ENCODE peak calls at places on chromosomes 1 and 21, in ten cellular contexts. One of them, this sample, is unnamed. For H3K4me1 and H3K9me3, the result is how much of the 10 kb centered on the place peaks cover.

GRCh38 chr21:25626752-25627151 is 12.3 kb upstream of the JAM2 start:
- DNase-seq in heart left ventricle: no peak
- DNase-seq in heart right ventricle: peak
- DNase-seq in adrenal gland: peak
- DNase-seq in IMR-90: no peak
- DNase-seq in transverse colon: no peak
- DNase-seq in breast epithelium: no peak
- DNase-seq in upper lobe of right lung: no peak
- DNase-seq in testis: peak
- DNase-seq in tibial nerve: no peak
- DNase-seq in this sample: peak

GRCh38 chr1:37391181-37391949 is 83.0 kb upstream of the ZC3H12A start:
- DNase-seq in heart left ventricle: no peak
- DNase-seq in heart right ventricle: no peak
- DNase-seq in adrenal gland: no peak
- DNase-seq in IMR-90: no peak
- DNase-seq in transverse colon: no peak
- DNase-seq in breast epithelium: no peak
- DNase-seq in upper lobe of right lung: no peak
- DNase-seq in testis: no peak
- DNase-seq in tibial nerve: no peak
- DNase-seq in this sample: no peak

GRCh38 chr1:101112051-101112770 is 86.6 kb upstream of the DPH5 start:
- DNase-seq in heart left ventricle: peak
- DNase-seq in heart right ventricle: peak
- DNase-seq in adrenal gland: peak
- DNase-seq in IMR-90: no peak
- DNase-seq in transverse colon: peak
- DNase-seq in breast epithelium: no peak
- DNase-seq in upper lobe of right lung: peak
- DNase-seq in testis: peak
- DNase-seq in tibial nerve: no peak
- DNase-seq in this sample: peak

GRCh38 chr1:156892190-156893047 is 1.1 kb upstream of the PEAR1 start:
- DNase-seq in heart left ventricle: peak
- DNase-seq in heart right ventricle: peak
- DNase-seq in adrenal gland: peak
- DNase-seq in IMR-90: peak
- DNase-seq in transverse colon: peak
- DNase-seq in breast epithelium: peak
- DNase-seq in upper lobe of right lung: peak
- DNase-seq in testis: peak
- DNase-seq in tibial nerve: peak
- DNase-seq in this sample: peak

GRCh38 chr1:34147301-34147700 is 17.7 kb downstream of the CSMD2 start:
- DNase-seq in heart left ventricle: no peak
- DNase-seq in heart right ventricle: no peak
- DNase-seq in adrenal gland: no peak
- DNase-seq in IMR-90: no peak
- DNase-seq in transverse colon: no peak
- DNase-seq in breast epithelium: no peak
- DNase-seq in upper lobe of right lung: no peak
- DNase-seq in testis: no peak
- DNase-seq in tibial nerve: no peak
- DNase-seq in this sample: no peak

GRCh38 chr21:34502480-34503106 is 9.4 kb downstream of the KCNE1 start:
- DNase-seq in heart left ventricle: no peak
- DNase-seq in heart right ventricle: no peak
- DNase-seq in adrenal gland: no peak
- DNase-seq in IMR-90: no peak
- DNase-seq in transverse colon: no peak
- DNase-seq in breast epithelium: no peak
- DNase-seq in upper lobe of right lung: no peak
- DNase-seq in testis: no peak
- DNase-seq in tibial nerve: no peak
- DNase-seq in this sample: no peak

GRCh38 chr1:202578565-202578964 is 131.7 kb downstream of the SYT2 start:
- DNase-seq in heart left ventricle: no peak
- DNase-seq in heart right ventricle: no peak
- DNase-seq in adrenal gland: no peak
- DNase-seq in IMR-90: peak
- DNase-seq in transverse colon: no peak
- DNase-seq in breast epithelium: no peak
- DNase-seq in upper lobe of right lung: no peak
- DNase-seq in testis: no peak
- DNase-seq in tibial nerve: no peak
- DNase-seq in this sample: no peak

GRCh38 chr1:246779561-246780175 is 55.5 kb downstream of the SCCPDH start:
- DNase-seq in heart left ventricle: no peak
- DNase-seq in heart right ventricle: no peak
- DNase-seq in adrenal gland: no peak
- DNase-seq in IMR-90: no peak
- DNase-seq in transverse colon: no peak
- DNase-seq in breast epithelium: no peak
- DNase-seq in upper lobe of right lung: no peak
- DNase-seq in testis: no peak
- DNase-seq in tibial nerve: no peak
- DNase-seq in this sample: no peak

GRCh38 chr1:160284220-160284781 is 632 bp downstream of the PEX19 start:
- DNase-seq in heart left ventricle: no peak
- DNase-seq in heart right ventricle: no peak
- DNase-seq in adrenal gland: peak
- DNase-seq in IMR-90: peak
- DNase-seq in transverse colon: peak
- DNase-seq in breast epithelium: no peak
- DNase-seq in upper lobe of right lung: no peak
- DNase-seq in testis: peak
- DNase-seq in tibial nerve: no peak
- DNase-seq in this sample: peak

GRCh38 chr1:200558866-200559459 is 61.6 kb downstream of the KIF14 start:
- DNase-seq in heart left ventricle: no peak
- DNase-seq in heart right ventricle: no peak
- DNase-seq in adrenal gland: no peak
- DNase-seq in IMR-90: peak
- DNase-seq in transverse colon: no peak
- DNase-seq in breast epithelium: no peak
- DNase-seq in upper lobe of right lung: no peak
- DNase-seq in testis: peak
- DNase-seq in tibial nerve: no peak
- DNase-seq in this sample: no peak

DNA sequence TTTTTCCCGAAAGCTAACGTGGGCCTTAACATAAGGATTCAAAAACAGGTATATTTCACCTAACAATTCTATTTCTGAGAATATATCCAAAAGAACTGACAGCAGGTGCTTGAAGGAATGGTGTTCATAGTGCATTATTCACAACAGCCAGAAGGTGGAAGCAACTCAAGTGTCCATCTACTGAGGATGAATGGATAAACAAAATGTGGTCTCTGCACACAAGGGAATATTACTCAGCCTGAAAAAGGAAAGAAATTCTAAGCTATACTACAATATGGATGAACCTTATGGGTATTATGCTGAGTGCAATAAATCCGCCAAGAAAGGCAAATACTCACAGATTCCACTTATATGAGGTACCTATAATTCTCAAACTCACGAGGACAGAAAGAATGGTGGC is 6.1 kb upstream of the RIPPLY3 start:
- DNase-seq in heart left ventricle: no peak
- DNase-seq in heart right ventricle: no peak
- DNase-seq in adrenal gland: no peak
- DNase-seq in IMR-90: no peak
- DNase-seq in transverse colon: no peak
- DNase-seq in breast epithelium: no peak
- DNase-seq in upper lobe of right lung: no peak
- DNase-seq in testis: no peak
- DNase-seq in tibial nerve: no peak
- DNase-seq in this sample: no peak
- TF ChIP-seq CTCF in heart left ventricle: no peak
- TF ChIP-seq CTCF in heart right ventricle: no peak
- TF ChIP-seq CTCF in adrenal gland: no peak
- TF ChIP-seq CTCF in IMR-90: no peak
- TF ChIP-seq CTCF in transverse colon: no peak
- TF ChIP-seq CTCF in breast epithelium: no peak
- TF ChIP-seq CTCF in upper lobe of right lung: no peak
- TF ChIP-seq CTCF in testis: no peak
- TF ChIP-seq CTCF in tibial nerve: no peak
- TF ChIP-seq CTCF in this sample: no peak

GRCh38 chr1:8063298-8064068 is 37.4 kb upstream of the ERRFI1 start:
- DNase-seq in heart left ventricle: no peak
- DNase-seq in heart right ventricle: no peak
- DNase-seq in adrenal gland: no peak
- DNase-seq in IMR-90: no peak
- DNase-seq in transverse colon: no peak
- DNase-seq in breast epithelium: no peak
- DNase-seq in upper lobe of right lung: no peak
- DNase-seq in testis: peak
- DNase-seq in tibial nerve: no peak
- DNase-seq in this sample: no peak
- H3K4me1 ChIP-seq in heart left ventricle: under half
- H3K4me1 ChIP-seq in heart right ventricle: under half
- H3K4me1 ChIP-seq in adrenal gland: under half
- H3K4me1 ChIP-seq in IMR-90: under half
- H3K4me1 ChIP-seq in transverse colon: under half
- H3K4me1 ChIP-seq in breast epithelium: under half
- H3K4me1 ChIP-seq in upper lobe of right lung: under half
- H3K4me1 ChIP-seq in testis: under half
- H3K4me1 ChIP-seq in tibial nerve: under half
- H3K4me1 ChIP-seq in this sample: under half

GRCh38 chr1:2611621-2612437 is 21.0 kb downstream of the MMEL1 start:
- DNase-seq in heart left ventricle: peak
- DNase-seq in heart right ventricle: no peak
- DNase-seq in adrenal gland: no peak
- DNase-seq in IMR-90: no peak
- DNase-seq in transverse colon: no peak
- DNase-seq in breast epithelium: no peak
- DNase-seq in upper lobe of right lung: peak
- DNase-seq in testis: peak
- DNase-seq in tibial nerve: no peak
- DNase-seq in this sample: no peak

GRCh38 chr1:2612591-2613365 is 20.0 kb downstream of the MMEL1 start:
- DNase-seq in heart left ventricle: peak
- DNase-seq in heart right ventricle: no peak
- DNase-seq in adrenal gland: no peak
- DNase-seq in IMR-90: no peak
- DNase-seq in transverse colon: no peak
- DNase-seq in breast epithelium: no peak
- DNase-seq in upper lobe of right lung: peak
- DNase-seq in testis: peak
- DNase-seq in tibial nerve: no peak
- DNase-seq in this sample: no peak

GRCh38 chr1:2617981-2618470 is 14.8 kb downstream of the MMEL1 start:
- DNase-seq in heart left ventricle: no peak
- DNase-seq in heart right ventricle: no peak
- DNase-seq in adrenal gland: no peak
- DNase-seq in IMR-90: no peak
- DNase-seq in transverse colon: no peak
- DNase-seq in breast epithelium: no peak
- DNase-seq in upper lobe of right lung: peak
- DNase-seq in testis: peak
- DNase-seq in tibial nerve: no peak
- DNase-seq in this sample: no peak

GRCh38 chr1:2611034-2611501 is 21.7 kb downstream of the MMEL1 start:
- DNase-seq in heart left ventricle: peak
- DNase-seq in heart right ventricle: peak
- DNase-seq in adrenal gland: no peak
- DNase-seq in IMR-90: no peak
- DNase-seq in transverse colon: peak
- DNase-seq in breast epithelium: no peak
- DNase-seq in upper lobe of right lung: peak
- DNase-seq in testis: peak
- DNase-seq in tibial nerve: no peak
- DNase-seq in this sample: peak

DNA sequence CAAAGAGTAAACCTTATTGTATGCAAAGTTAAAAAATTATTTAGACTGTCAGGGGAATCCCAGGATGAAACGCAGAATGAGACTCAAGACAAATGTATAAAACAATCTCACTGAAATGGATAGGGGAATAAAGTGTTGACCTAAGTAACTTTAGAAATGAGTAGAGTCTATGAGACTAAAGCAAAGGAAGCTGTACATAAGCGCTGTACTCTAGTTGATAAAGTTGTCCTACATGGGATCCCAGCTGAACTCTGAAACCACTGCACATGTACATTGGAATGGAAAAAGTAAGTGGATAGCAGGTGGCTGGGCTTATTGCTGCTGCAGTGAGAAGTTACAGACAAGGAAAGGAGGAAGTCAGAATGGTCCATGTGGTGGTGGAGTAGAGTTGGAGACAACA is 18.7 kb downstream of the MMEL1 start:
- DNase-seq in heart left ventricle: no peak
- DNase-seq in heart right ventricle: no peak
- DNase-seq in adrenal gland: no peak
- DNase-seq in IMR-90: no peak
- DNase-seq in transverse colon: no peak
- DNase-seq in breast epithelium: no peak
- DNase-seq in upper lobe of right lung: no peak
- DNase-seq in testis: no peak
- DNase-seq in tibial nerve: no peak
- DNase-seq in this sample: no peak
- H3K9me3 ChIP-seq in heart left ventricle: under half
- H3K9me3 ChIP-seq in heart right ventricle: under half
- H3K9me3 ChIP-seq in adrenal gland: under half
- H3K9me3 ChIP-seq in IMR-90: under half
- H3K9me3 ChIP-seq in transverse colon: under half
- H3K9me3 ChIP-seq in breast epithelium: under half
- H3K9me3 ChIP-seq in upper lobe of right lung: under half
- H3K9me3 ChIP-seq in testis: under half
- H3K9me3 ChIP-seq in tibial nerve: under half
- H3K9me3 ChIP-seq in this sample: under half

GRCh38 chr21:42614811-42615342 is 38.5 kb upstream of the PDE9A start:
- DNase-seq in heart left ventricle: no peak
- DNase-seq in heart right ventricle: no peak
- DNase-seq in adrenal gland: no peak
- DNase-seq in IMR-90: no peak
- DNase-seq in transverse colon: peak
- DNase-seq in breast epithelium: peak
- DNase-seq in upper lobe of right lung: peak
- DNase-seq in testis: no peak
- DNase-seq in tibial nerve: no peak
- DNase-seq in this sample: peak

GRCh38 chr21:42611852-42612251 is 41.6 kb upstream of the PDE9A start:
- DNase-seq in heart left ventricle: no peak
- DNase-seq in heart right ventricle: no peak
- DNase-seq in adrenal gland: no peak
- DNase-seq in IMR-90: no peak
- DNase-seq in transverse colon: no peak
- DNase-seq in breast epithelium: no peak
- DNase-seq in upper lobe of right lung: no peak
- DNase-seq in testis: no peak
- DNase-seq in tibial nerve: no peak
- DNase-seq in this sample: no peak

GRCh38 chr21:42612390-42612789 is 41.0 kb upstream of the PDE9A start:
- DNase-seq in heart left ventricle: no peak
- DNase-seq in heart right ventricle: no peak
- DNase-seq in adrenal gland: no peak
- DNase-seq in IMR-90: no peak
- DNase-seq in transverse colon: no peak
- DNase-seq in breast epithelium: no peak
- DNase-seq in upper lobe of right lung: no peak
- DNase-seq in testis: no peak
- DNase-seq in tibial nerve: no peak
- DNase-seq in this sample: no peak

GRCh38 chr21:42614391-42614790 is 39.0 kb upstream of the PDE9A start:
- DNase-seq in heart left ventricle: no peak
- DNase-seq in heart right ventricle: no peak
- DNase-seq in adrenal gland: no peak
- DNase-seq in IMR-90: no peak
- DNase-seq in transverse colon: no peak
- DNase-seq in breast epithelium: peak
- DNase-seq in upper lobe of right lung: peak
- DNase-seq in testis: no peak
- DNase-seq in tibial nerve: no peak
- DNase-seq in this sample: no peak

GRCh38 chr21:42613756-42614155 is 39.7 kb upstream of the PDE9A start:
- DNase-seq in heart left ventricle: no peak
- DNase-seq in heart right ventricle: no peak
- DNase-seq in adrenal gland: no peak
- DNase-seq in IMR-90: no peak
- DNase-seq in transverse colon: no peak
- DNase-seq in breast epithelium: no peak
- DNase-seq in upper lobe of right lung: no peak
- DNase-seq in testis: no peak
- DNase-seq in tibial nerve: no peak
- DNase-seq in this sample: no peak
- TF ChIP-seq CTCF in heart left ventricle: no peak
- TF ChIP-seq CTCF in heart right ventricle: no peak
- TF ChIP-seq CTCF in adrenal gland: no peak
- TF ChIP-seq CTCF in IMR-90: no peak
- TF ChIP-seq CTCF in transverse colon: no peak
- TF ChIP-seq CTCF in breast epithelium: no peak
- TF ChIP-seq CTCF in upper lobe of right lung: no peak
- TF ChIP-seq CTCF in testis: no peak
- TF ChIP-seq CTCF in tibial nerve: no peak
- TF ChIP-seq CTCF in this sample: no peak